ENCODE peak calls at places on chromosome 6, in five cellular contexts. One of them, this sample, is unnamed.

GRCh38 chr6:132527791-132528190 is 10.3 kb upstream of the TAAR9 start:
- DNase-seq in uterus: no peak
- DNase-seq in neural progenitor cell: no peak
- DNase-seq in activated CD8-positive, alpha-beta T cell treated with anti-CD3 and anti-CD28 coated beads for 36 hours: no peak
- DNase-seq in stomach: no peak
- DNase-seq in this sample: no peak

GRCh38 chr6:11585426-11586016 is 48.0 kb downstream of the TMEM170B start:
- DNase-seq in activated CD8-positive, alpha-beta T cell treated with anti-CD3 and anti-CD28 coated beads for 36 hours: no peak
- DNase-seq in uterus: no peak
- DNase-seq in stomach: no peak
- DNase-seq in neural progenitor cell: peak
- DNase-seq in this sample: peak

GRCh38 chr6:43203718-43204095 is 21.7 kb downstream of the CUL9 start:
- DNase-seq in uterus: no peak
- DNase-seq in neural progenitor cell: no peak
- DNase-seq in stomach: no peak
- DNase-seq in activated CD8-positive, alpha-beta T cell treated with anti-CD3 and anti-CD28 coated beads for 36 hours: no peak
- DNase-seq in this sample: no peak

GRCh38 chr6:16690244-16691142 is 70.8 kb downstream of the ATXN1 start:
- DNase-seq in neural progenitor cell: no peak
- DNase-seq in uterus: no peak
- DNase-seq in stomach: no peak
- DNase-seq in activated CD8-positive, alpha-beta T cell treated with anti-CD3 and anti-CD28 coated beads for 36 hours: peak
- DNase-seq in this sample: peak

GRCh38 chr6:117555882-117556498 is 46.3 kb downstream of the GOPC start:
- DNase-seq in stomach: peak
- DNase-seq in uterus: peak
- DNase-seq in neural progenitor cell: peak
- DNase-seq in activated CD8-positive, alpha-beta T cell treated with anti-CD3 and anti-CD28 coated beads for 36 hours: peak
- DNase-seq in this sample: no peak

GRCh38 chr6:72620866-72621242 is 1.0 kb upstream of the KCNQ5 start:
- DNase-seq in neural progenitor cell: peak
- DNase-seq in activated CD8-positive, alpha-beta T cell treated with anti-CD3 and anti-CD28 coated beads for 36 hours: peak
- DNase-seq in stomach: no peak
- DNase-seq in uterus: no peak
- DNase-seq in this sample: peak

GRCh38 chr6:14012313-14013036 is 87.7 kb downstream of the RNF182 start:
- DNase-seq in neural progenitor cell: no peak
- DNase-seq in uterus: no peak
- DNase-seq in stomach: no peak
- DNase-seq in activated CD8-positive, alpha-beta T cell treated with anti-CD3 and anti-CD28 coated beads for 36 hours: no peak
- DNase-seq in this sample: no peak

GRCh38 chr6:27507041-27507956 is 34.4 kb upstream of the ZNF184 start:
- DNase-seq in stomach: no peak
- DNase-seq in uterus: no peak
- DNase-seq in activated CD8-positive, alpha-beta T cell treated with anti-CD3 and anti-CD28 coated beads for 36 hours: no peak
- DNase-seq in neural progenitor cell: no peak
- DNase-seq in this sample: no peak

GRCh38 chr6:17280552-17281090 is 540 bp upstream of the RBM24 start:
- DNase-seq in activated CD8-positive, alpha-beta T cell treated with anti-CD3 and anti-CD28 coated beads for 36 hours: peak
- DNase-seq in neural progenitor cell: peak
- DNase-seq in uterus: peak
- DNase-seq in stomach: peak
- DNase-seq in this sample: no peak

GRCh38 chr6:111592726-111593515 is 12.8 kb downstream of the TRAF3IP2 start:
- DNase-seq in neural progenitor cell: peak
- DNase-seq in uterus: no peak
- DNase-seq in stomach: no peak
- DNase-seq in activated CD8-positive, alpha-beta T cell treated with anti-CD3 and anti-CD28 coated beads for 36 hours: no peak
- DNase-seq in this sample: no peak

GRCh38 chr6:50850860-50851259 is 32.2 kb downstream of the TFAP2B start:
- DNase-seq in neural progenitor cell: peak
- DNase-seq in activated CD8-positive, alpha-beta T cell treated with anti-CD3 and anti-CD28 coated beads for 36 hours: no peak
- DNase-seq in uterus: no peak
- DNase-seq in stomach: no peak
- DNase-seq in this sample: no peak

GRCh38 chr6:41770381-41771057 is 9.2 kb downstream of the FRS3 start:
- DNase-seq in uterus: no peak
- DNase-seq in stomach: no peak
- DNase-seq in activated CD8-positive, alpha-beta T cell treated with anti-CD3 and anti-CD28 coated beads for 36 hours: no peak
- DNase-seq in neural progenitor cell: no peak
- DNase-seq in this sample: no peak

GRCh38 chr6:81939774-81940165 is 187.3 kb upstream of the TENT5A start:
- DNase-seq in uterus: no peak
- DNase-seq in stomach: no peak
- DNase-seq in activated CD8-positive, alpha-beta T cell treated with anti-CD3 and anti-CD28 coated beads for 36 hours: no peak
- DNase-seq in neural progenitor cell: no peak
- DNase-seq in this sample: no peak

GRCh38 chr6:4460595-4461475 is 315.4 kb upstream of the CDYL start:
- DNase-seq in stomach: peak
- DNase-seq in activated CD8-positive, alpha-beta T cell treated with anti-CD3 and anti-CD28 coated beads for 36 hours: no peak
- DNase-seq in uterus: peak
- DNase-seq in neural progenitor cell: peak
- DNase-seq in this sample: no peak

GRCh38 chr6:47245745-47246371 is 63.8 kb downstream of the TNFRSF21 start:
- DNase-seq in neural progenitor cell: no peak
- DNase-seq in stomach: no peak
- DNase-seq in uterus: no peak
- DNase-seq in activated CD8-positive, alpha-beta T cell treated with anti-CD3 and anti-CD28 coated beads for 36 hours: no peak
- DNase-seq in this sample: no peak

GRCh38 chr6:7042654-7043545 is 64.9 kb upstream of the RREB1 start:
- DNase-seq in uterus: no peak
- DNase-seq in stomach: no peak
- DNase-seq in activated CD8-positive, alpha-beta T cell treated with anti-CD3 and anti-CD28 coated beads for 36 hours: no peak
- DNase-seq in neural progenitor cell: peak
- DNase-seq in this sample: no peak

GRCh38 chr6:112044856-112045255 is 9.0 kb upstream of the CCN6 start:
- DNase-seq in activated CD8-positive, alpha-beta T cell treated with anti-CD3 and anti-CD28 coated beads for 36 hours: no peak
- DNase-seq in uterus: peak
- DNase-seq in stomach: no peak
- DNase-seq in neural progenitor cell: no peak
- DNase-seq in this sample: no peak

GRCh38 chr6:108942556-108943492 is 94.6 kb downstream of the ARMC2 start:
- DNase-seq in stomach: no peak
- DNase-seq in neural progenitor cell: no peak
- DNase-seq in uterus: no peak
- DNase-seq in activated CD8-positive, alpha-beta T cell treated with anti-CD3 and anti-CD28 coated beads for 36 hours: peak
- DNase-seq in this sample: no peak

GRCh38 chr6:116419069-116419468 is 42.1 kb upstream of the CALHM6 start:
- DNase-seq in activated CD8-positive, alpha-beta T cell treated with anti-CD3 and anti-CD28 coated beads for 36 hours: no peak
- DNase-seq in neural progenitor cell: no peak
- DNase-seq in uterus: no peak
- DNase-seq in stomach: no peak
- DNase-seq in this sample: no peak

GRCh38 chr6:136963259-136963658 is 41.2 kb downstream of the SLC35D3 start:
- DNase-seq in uterus: no peak
- DNase-seq in stomach: no peak
- DNase-seq in activated CD8-positive, alpha-beta T cell treated with anti-CD3 and anti-CD28 coated beads for 36 hours: no peak
- DNase-seq in neural progenitor cell: no peak
- DNase-seq in this sample: no peak

GRCh38 chr6:44004625-44005506 is 122.4 kb downstream of the MRPL14 start:
- DNase-seq in neural progenitor cell: no peak
- DNase-seq in uterus: no peak
- DNase-seq in stomach: no peak
- DNase-seq in activated CD8-positive, alpha-beta T cell treated with anti-CD3 and anti-CD28 coated beads for 36 hours: peak
- DNase-seq in this sample: no peak

GRCh38 chr6:153425536-153425935 is 294.5 kb upstream of the RGS17 start:
- DNase-seq in stomach: no peak
- DNase-seq in neural progenitor cell: no peak
- DNase-seq in activated CD8-positive, alpha-beta T cell treated with anti-CD3 and anti-CD28 coated beads for 36 hours: no peak
- DNase-seq in uterus: no peak
- DNase-seq in this sample: no peak

GRCh38 chr6:218153-219018 is 73.9 kb upstream of the DUSP22 start:
- DNase-seq in neural progenitor cell: no peak
- DNase-seq in activated CD8-positive, alpha-beta T cell treated with anti-CD3 and anti-CD28 coated beads for 36 hours: no peak
- DNase-seq in uterus: no peak
- DNase-seq in stomach: no peak
- DNase-seq in this sample: peak

GRCh38 chr6:5028921-5029320 is 25.1 kb upstream of the RPP40 start:
- DNase-seq in uterus: no peak
- DNase-seq in neural progenitor cell: peak
- DNase-seq in stomach: no peak
- DNase-seq in activated CD8-positive, alpha-beta T cell treated with anti-CD3 and anti-CD28 coated beads for 36 hours: no peak
- DNase-seq in this sample: no peak

GRCh38 chr6:12968839-12969558 is 252.4 kb downstream of the PHACTR1 start:
- DNase-seq in activated CD8-positive, alpha-beta T cell treated with anti-CD3 and anti-CD28 coated beads for 36 hours: no peak
- DNase-seq in neural progenitor cell: no peak
- DNase-seq in stomach: no peak
- DNase-seq in uterus: no peak
- DNase-seq in this sample: no peak

GRCh38 chr6:167495506-167496391 is 170.9 kb downstream of the TTLL2 start:
- DNase-seq in activated CD8-positive, alpha-beta T cell treated with anti-CD3 and anti-CD28 coated beads for 36 hours: no peak
- DNase-seq in stomach: no peak
- DNase-seq in uterus: no peak
- DNase-seq in neural progenitor cell: peak
- DNase-seq in this sample: no peak
- TF ChIP-seq CTCF in activated CD8-positive, alpha-beta T cell treated with anti-CD3 and anti-CD28 coated beads for 36 hours: no peak
- TF ChIP-seq CTCF in stomach: no peak
- TF ChIP-seq CTCF in uterus: no peak
- TF ChIP-seq CTCF in neural progenitor cell: no peak
- TF ChIP-seq CTCF in this sample: no peak

GRCh38 chr6:126112171-126112632 is 125.9 kb downstream of the TRMT11 start:
- DNase-seq in neural progenitor cell: no peak
- DNase-seq in activated CD8-positive, alpha-beta T cell treated with anti-CD3 and anti-CD28 coated beads for 36 hours: no peak
- DNase-seq in stomach: no peak
- DNase-seq in uterus: no peak
- DNase-seq in this sample: no peak
- TF ChIP-seq CTCF in neural progenitor cell: no peak
- TF ChIP-seq CTCF in activated CD8-positive, alpha-beta T cell treated with anti-CD3 and anti-CD28 coated beads for 36 hours: no peak
- TF ChIP-seq CTCF in stomach: no peak
- TF ChIP-seq CTCF in uterus: no peak
- TF ChIP-seq CTCF in this sample: no peak

DNA sequence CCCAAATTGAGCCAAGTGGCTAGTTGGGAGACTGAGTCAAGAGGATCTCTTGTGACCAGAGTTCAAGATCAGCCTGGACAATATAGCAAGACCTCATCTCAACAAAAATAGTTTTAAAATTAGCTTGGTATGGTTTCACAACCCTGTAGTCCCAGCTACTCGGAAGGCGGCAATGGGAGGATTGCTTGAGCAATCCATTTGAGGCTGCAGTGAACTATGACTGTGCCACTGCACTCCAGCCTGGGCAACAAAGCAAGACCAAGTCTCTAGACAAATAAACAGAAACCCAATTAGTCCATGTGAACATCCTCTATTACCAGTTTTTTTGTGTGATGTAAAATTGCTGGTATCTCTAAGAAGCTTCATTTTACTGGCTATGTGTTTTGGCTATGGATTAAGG is 106.2 kb downstream of the TULP4 start:
- DNase-seq in uterus: no peak
- DNase-seq in activated CD8-positive, alpha-beta T cell treated with anti-CD3 and anti-CD28 coated beads for 36 hours: no peak
- DNase-seq in neural progenitor cell: no peak
- DNase-seq in stomach: no peak
- DNase-seq in this sample: no peak
- TF ChIP-seq CTCF in uterus: no peak
- TF ChIP-seq CTCF in activated CD8-positive, alpha-beta T cell treated with anti-CD3 and anti-CD28 coated beads for 36 hours: no peak
- TF ChIP-seq CTCF in neural progenitor cell: no peak
- TF ChIP-seq CTCF in stomach: no peak
- TF ChIP-seq CTCF in this sample: no peak

DNA sequence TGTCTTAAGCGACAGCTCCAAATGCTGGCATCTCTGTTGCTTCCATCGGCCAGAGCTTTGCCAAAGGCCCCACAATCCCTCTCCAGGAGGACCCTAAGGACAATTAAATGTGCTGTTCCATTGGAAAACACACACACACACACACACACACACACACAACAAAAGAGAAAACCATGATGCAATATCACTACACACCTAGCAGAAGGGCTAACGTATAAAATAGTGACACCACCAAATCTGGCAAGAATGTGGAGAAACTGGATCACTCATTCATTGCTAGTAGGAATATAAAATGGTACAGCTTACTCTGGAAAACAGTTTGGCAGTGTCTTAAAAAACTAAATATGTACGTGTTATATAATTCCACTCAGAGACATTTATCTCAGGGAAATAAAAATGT is 13.0 kb upstream of the TMEM14A start:
- DNase-seq in neural progenitor cell: no peak
- DNase-seq in uterus: no peak
- DNase-seq in stomach: no peak
- DNase-seq in activated CD8-positive, alpha-beta T cell treated with anti-CD3 and anti-CD28 coated beads for 36 hours: no peak
- DNase-seq in this sample: no peak
- TF ChIP-seq CTCF in neural progenitor cell: no peak
- TF ChIP-seq CTCF in uterus: no peak
- TF ChIP-seq CTCF in stomach: no peak
- TF ChIP-seq CTCF in activated CD8-positive, alpha-beta T cell treated with anti-CD3 and anti-CD28 coated beads for 36 hours: no peak
- TF ChIP-seq CTCF in this sample: no peak

This sample was measured in GM10248.